ENCODE peak calls at places on chromosomes 5 and 9, in nine cellular contexts. One of them, this sample, is unnamed.

GRCh38 chr9:33225319-33226152 is 14.4 kb upstream of the SPINK4 start:
- DNase-seq in fibroblast of mammary gland: peak
- DNase-seq in cardiac fibroblast: peak
- DNase-seq in MCF 10A: peak
- DNase-seq in type B pancreatic cell: no peak
- DNase-seq in IMR-90: peak
- DNase-seq in dorsolateral prefrontal cortex: no peak
- DNase-seq in H9: no peak
- DNase-seq in MM.1S: peak
- DNase-seq in this sample: peak

GRCh38 chr9:110919609-110920008 is 118.7 kb downstream of the LPAR1 start:
- DNase-seq in MM.1S: no peak
- DNase-seq in fibroblast of mammary gland: peak
- DNase-seq in MCF 10A: peak
- DNase-seq in cardiac fibroblast: peak
- DNase-seq in IMR-90: peak
- DNase-seq in H9: no peak
- DNase-seq in dorsolateral prefrontal cortex: no peak
- DNase-seq in type B pancreatic cell: no peak
- DNase-seq in this sample: no peak

GRCh38 chr5:93476211-93476851 is 104.7 kb downstream of the NR2F1-AS1 start:
- DNase-seq in cardiac fibroblast: no peak
- DNase-seq in H9: no peak
- DNase-seq in IMR-90: peak
- DNase-seq in fibroblast of mammary gland: peak
- DNase-seq in dorsolateral prefrontal cortex: no peak
- DNase-seq in MCF 10A: no peak
- DNase-seq in type B pancreatic cell: no peak
- DNase-seq in MM.1S: no peak
- DNase-seq in this sample: no peak

GRCh38 chr5:109410389-109411174 is 808 bp upstream of the PJA2 start:
- DNase-seq in H9: peak
- DNase-seq in dorsolateral prefrontal cortex: peak
- DNase-seq in fibroblast of mammary gland: peak
- DNase-seq in cardiac fibroblast: peak
- DNase-seq in MM.1S: peak
- DNase-seq in MCF 10A: peak
- DNase-seq in IMR-90: peak
- DNase-seq in type B pancreatic cell: peak
- DNase-seq in this sample: peak

GRCh38 chr9:79335987-79336386 is 235.8 kb upstream of the TLE4 start:
- DNase-seq in MM.1S: no peak
- DNase-seq in dorsolateral prefrontal cortex: no peak
- DNase-seq in fibroblast of mammary gland: no peak
- DNase-seq in type B pancreatic cell: no peak
- DNase-seq in H9: no peak
- DNase-seq in cardiac fibroblast: no peak
- DNase-seq in MCF 10A: no peak
- DNase-seq in IMR-90: no peak
- DNase-seq in this sample: no peak

GRCh38 chr5:56449071-56449470 is 215.9 kb upstream of the ANKRD55 start:
- DNase-seq in IMR-90: no peak
- DNase-seq in fibroblast of mammary gland: no peak
- DNase-seq in type B pancreatic cell: no peak
- DNase-seq in dorsolateral prefrontal cortex: no peak
- DNase-seq in cardiac fibroblast: no peak
- DNase-seq in MCF 10A: no peak
- DNase-seq in MM.1S: no peak
- DNase-seq in H9: no peak
- DNase-seq in this sample: no peak

GRCh38 chr5:53779541-53779981 is 219.1 kb downstream of the NDUFS4 start:
- DNase-seq in IMR-90: peak
- DNase-seq in MM.1S: no peak
- DNase-seq in H9: no peak
- DNase-seq in type B pancreatic cell: no peak
- DNase-seq in fibroblast of mammary gland: peak
- DNase-seq in dorsolateral prefrontal cortex: no peak
- DNase-seq in cardiac fibroblast: peak
- DNase-seq in MCF 10A: peak
- DNase-seq in this sample: no peak

GRCh38 chr5:61010759-61011460 is 65.9 kb downstream of the NDUFAF2 start:
- DNase-seq in cardiac fibroblast: peak
- DNase-seq in MM.1S: no peak
- DNase-seq in type B pancreatic cell: no peak
- DNase-seq in MCF 10A: peak
- DNase-seq in dorsolateral prefrontal cortex: no peak
- DNase-seq in IMR-90: peak
- DNase-seq in fibroblast of mammary gland: peak
- DNase-seq in H9: peak
- DNase-seq in this sample: no peak

GRCh38 chr5:2207966-2208544 is 325.3 kb upstream of the IRX4 start:
- DNase-seq in MCF 10A: peak
- DNase-seq in IMR-90: no peak
- DNase-seq in dorsolateral prefrontal cortex: no peak
- DNase-seq in type B pancreatic cell: peak
- DNase-seq in fibroblast of mammary gland: peak
- DNase-seq in H9: peak
- DNase-seq in MM.1S: peak
- DNase-seq in cardiac fibroblast: no peak
- DNase-seq in this sample: peak

GRCh38 chr5:6762116-6762515 is 48.9 kb downstream of the TENT4A start:
- DNase-seq in type B pancreatic cell: no peak
- DNase-seq in fibroblast of mammary gland: no peak
- DNase-seq in MM.1S: no peak
- DNase-seq in dorsolateral prefrontal cortex: no peak
- DNase-seq in cardiac fibroblast: no peak
- DNase-seq in H9: no peak
- DNase-seq in MCF 10A: no peak
- DNase-seq in IMR-90: no peak
- DNase-seq in this sample: no peak

GRCh38 chr5:117888688-117889087 is 1099.7 kb downstream of the DTWD2 start:
- DNase-seq in H9: no peak
- DNase-seq in dorsolateral prefrontal cortex: no peak
- DNase-seq in fibroblast of mammary gland: no peak
- DNase-seq in type B pancreatic cell: no peak
- DNase-seq in cardiac fibroblast: peak
- DNase-seq in MCF 10A: peak
- DNase-seq in MM.1S: peak
- DNase-seq in IMR-90: peak
- DNase-seq in this sample: no peak

GRCh38 chr9:119375892-119376291 is 6.7 kb upstream of the BRINP1 start:
- DNase-seq in H9: peak
- DNase-seq in cardiac fibroblast: no peak
- DNase-seq in IMR-90: no peak
- DNase-seq in dorsolateral prefrontal cortex: no peak
- DNase-seq in MCF 10A: peak
- DNase-seq in fibroblast of mammary gland: peak
- DNase-seq in MM.1S: no peak
- DNase-seq in type B pancreatic cell: no peak
- DNase-seq in this sample: peak
- TF ChIP-seq CTCF in H9: peak
- TF ChIP-seq CTCF in cardiac fibroblast: no peak
- TF ChIP-seq CTCF in IMR-90: no peak
- TF ChIP-seq CTCF in dorsolateral prefrontal cortex: no peak
- TF ChIP-seq CTCF in MCF 10A: peak
- TF ChIP-seq CTCF in fibroblast of mammary gland: peak
- TF ChIP-seq CTCF in MM.1S: peak
- TF ChIP-seq CTCF in type B pancreatic cell: peak
- TF ChIP-seq CTCF in this sample: peak

GRCh38 chr9:113375057-113376023 is 1.4 kb downstream of the HDHD3 start:
- DNase-seq in type B pancreatic cell: no peak
- DNase-seq in IMR-90: peak
- DNase-seq in fibroblast of mammary gland: no peak
- DNase-seq in MCF 10A: no peak
- DNase-seq in MM.1S: no peak
- DNase-seq in dorsolateral prefrontal cortex: no peak
- DNase-seq in H9: no peak
- DNase-seq in cardiac fibroblast: no peak
- DNase-seq in this sample: no peak

GRCh38 chr9:113372059-113372458 is 4.7 kb downstream of the HDHD3 start:
- DNase-seq in dorsolateral prefrontal cortex: no peak
- DNase-seq in cardiac fibroblast: no peak
- DNase-seq in MCF 10A: no peak
- DNase-seq in fibroblast of mammary gland: no peak
- DNase-seq in MM.1S: no peak
- DNase-seq in IMR-90: no peak
- DNase-seq in H9: no peak
- DNase-seq in type B pancreatic cell: no peak
- DNase-seq in this sample: no peak

GRCh38 chr9:113370806-113371325 is 5.9 kb downstream of the HDHD3 start:
- DNase-seq in type B pancreatic cell: no peak
- DNase-seq in dorsolateral prefrontal cortex: no peak
- DNase-seq in cardiac fibroblast: no peak
- DNase-seq in H9: no peak
- DNase-seq in IMR-90: no peak
- DNase-seq in MCF 10A: no peak
- DNase-seq in MM.1S: no peak
- DNase-seq in fibroblast of mammary gland: no peak
- DNase-seq in this sample: no peak

GRCh38 chr9:113373676-113374392 is 3.0 kb downstream of the HDHD3 start:
- DNase-seq in cardiac fibroblast: no peak
- DNase-seq in H9: no peak
- DNase-seq in IMR-90: no peak
- DNase-seq in fibroblast of mammary gland: no peak
- DNase-seq in MM.1S: no peak
- DNase-seq in MCF 10A: no peak
- DNase-seq in type B pancreatic cell: no peak
- DNase-seq in dorsolateral prefrontal cortex: no peak
- DNase-seq in this sample: no peak

DNA sequence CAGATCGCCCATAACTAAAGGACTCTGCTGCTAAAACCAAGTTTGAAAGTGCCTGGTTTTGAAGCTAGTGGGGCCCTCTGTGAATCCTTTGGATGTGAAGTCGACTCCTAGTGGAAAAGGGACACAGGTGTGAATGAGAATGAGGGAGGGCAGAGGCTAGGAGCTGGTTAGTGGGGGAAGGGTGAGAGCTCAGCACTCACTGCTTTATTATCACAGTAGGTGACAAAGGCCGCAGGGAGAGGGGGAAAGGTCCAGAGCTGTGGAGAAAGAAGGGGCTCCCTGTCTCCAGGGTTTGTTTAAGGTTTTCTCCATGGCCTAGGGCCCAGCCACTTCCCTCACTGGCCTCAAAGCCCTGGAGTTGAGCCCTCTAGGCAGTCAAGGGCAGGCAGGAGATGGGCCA is 3.5 kb downstream of the HDHD3 start:
- DNase-seq in IMR-90: no peak
- DNase-seq in MM.1S: no peak
- DNase-seq in H9: no peak
- DNase-seq in cardiac fibroblast: no peak
- DNase-seq in fibroblast of mammary gland: no peak
- DNase-seq in type B pancreatic cell: no peak
- DNase-seq in dorsolateral prefrontal cortex: no peak
- DNase-seq in MCF 10A: no peak
- DNase-seq in this sample: no peak
- TF ChIP-seq CTCF in IMR-90: no peak
- TF ChIP-seq CTCF in MM.1S: no peak
- TF ChIP-seq CTCF in H9: no peak
- TF ChIP-seq CTCF in cardiac fibroblast: no peak
- TF ChIP-seq CTCF in fibroblast of mammary gland: no peak
- TF ChIP-seq CTCF in type B pancreatic cell: no peak
- TF ChIP-seq CTCF in dorsolateral prefrontal cortex: no peak
- TF ChIP-seq CTCF in MCF 10A: no peak
- TF ChIP-seq CTCF in this sample: no peak

DNA sequence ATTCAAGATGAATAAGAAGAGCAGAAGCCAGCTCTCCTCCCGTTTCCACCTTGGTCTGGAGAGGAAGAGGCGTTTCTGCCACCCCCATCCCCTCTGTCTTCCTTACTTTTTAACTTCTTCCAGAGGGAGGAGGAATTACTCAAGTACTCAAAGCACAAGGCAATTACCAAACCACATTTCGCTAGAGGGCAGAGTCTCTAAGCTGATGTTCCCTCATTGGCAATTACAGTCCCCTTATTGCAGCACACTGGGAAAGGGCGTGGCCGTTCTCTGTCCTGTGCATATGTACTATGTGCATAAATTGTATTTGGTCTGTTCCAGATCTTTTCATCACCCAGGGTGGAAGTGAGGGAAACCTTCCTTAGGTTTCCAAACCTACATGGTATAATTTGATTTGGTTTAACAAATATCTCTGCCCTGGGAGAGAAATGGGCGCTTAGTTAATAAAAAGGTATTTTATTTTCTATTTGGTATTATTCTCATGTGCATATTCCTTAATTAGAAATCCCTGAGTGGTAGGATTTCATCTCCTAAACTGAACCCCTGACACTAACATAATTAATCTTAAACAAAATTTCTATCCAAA is 29.8 kb upstream of the ALDOB start:
- DNase-seq in dorsolateral prefrontal cortex: no peak
- DNase-seq in H9: peak
- DNase-seq in MM.1S: no peak
- DNase-seq in type B pancreatic cell: no peak
- DNase-seq in IMR-90: peak
- DNase-seq in cardiac fibroblast: peak
- DNase-seq in fibroblast of mammary gland: peak
- DNase-seq in MCF 10A: peak
- DNase-seq in this sample: no peak
- TF ChIP-seq CTCF in dorsolateral prefrontal cortex: peak
- TF ChIP-seq CTCF in H9: peak
- TF ChIP-seq CTCF in MM.1S: no peak
- TF ChIP-seq CTCF in type B pancreatic cell: peak
- TF ChIP-seq CTCF in IMR-90: peak
- TF ChIP-seq CTCF in cardiac fibroblast: peak
- TF ChIP-seq CTCF in fibroblast of mammary gland: peak
- TF ChIP-seq CTCF in MCF 10A: peak
- TF ChIP-seq CTCF in this sample: no peak

DNA sequence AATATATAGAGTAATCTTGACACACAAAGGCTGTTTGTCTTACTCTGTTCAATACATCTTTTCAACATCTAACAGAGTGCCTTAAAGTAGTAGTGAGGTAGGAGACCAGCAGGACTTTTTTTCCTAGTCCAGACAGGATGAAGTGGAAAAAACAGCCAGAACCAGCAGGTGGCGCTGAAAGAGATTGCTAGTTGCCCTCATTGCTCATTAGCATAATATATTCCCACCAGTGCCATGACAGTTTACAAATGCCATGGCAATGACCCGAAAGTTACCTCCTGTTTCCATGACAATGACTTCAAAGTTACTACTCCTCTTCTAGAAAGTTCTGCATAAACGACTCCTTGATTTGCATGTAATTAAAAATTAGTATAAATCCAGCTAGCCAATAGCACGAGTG is 387.4 kb downstream of the ACTL7B start:
- DNase-seq in H9: peak
- DNase-seq in MCF 10A: peak
- DNase-seq in IMR-90: peak
- DNase-seq in type B pancreatic cell: no peak
- DNase-seq in cardiac fibroblast: peak
- DNase-seq in MM.1S: peak
- DNase-seq in fibroblast of mammary gland: peak
- DNase-seq in dorsolateral prefrontal cortex: no peak
- DNase-seq in this sample: peak
- TF ChIP-seq CTCF in H9: peak
- TF ChIP-seq CTCF in MCF 10A: peak
- TF ChIP-seq CTCF in IMR-90: peak
- TF ChIP-seq CTCF in type B pancreatic cell: peak
- TF ChIP-seq CTCF in cardiac fibroblast: peak
- TF ChIP-seq CTCF in MM.1S: peak
- TF ChIP-seq CTCF in fibroblast of mammary gland: peak
- TF ChIP-seq CTCF in dorsolateral prefrontal cortex: no peak
- TF ChIP-seq CTCF in this sample: peak

GRCh38 chr5:180291943-180292831 is at the start of gene MAPK9:
- DNase-seq in type B pancreatic cell: peak
- DNase-seq in MCF 10A: peak
- DNase-seq in fibroblast of mammary gland: peak
- DNase-seq in cardiac fibroblast: peak
- DNase-seq in IMR-90: peak
- DNase-seq in dorsolateral prefrontal cortex: peak
- DNase-seq in MM.1S: peak
- DNase-seq in H9: peak
- DNase-seq in this sample: peak
- TF ChIP-seq CTCF in type B pancreatic cell: no peak
- TF ChIP-seq CTCF in MCF 10A: no peak
- TF ChIP-seq CTCF in fibroblast of mammary gland: no peak
- TF ChIP-seq CTCF in cardiac fibroblast: no peak
- TF ChIP-seq CTCF in IMR-90: no peak
- TF ChIP-seq CTCF in dorsolateral prefrontal cortex: no peak
- TF ChIP-seq CTCF in MM.1S: no peak
- TF ChIP-seq CTCF in H9: no peak
- TF ChIP-seq CTCF in this sample: no peak